ENCODE peak calls at places on chromosomes 12 and 14, in seven cellular contexts. A is stimulated activated CD8-positive, alpha-beta memory T cell treated with anti-CD3 and anti-CD28 coated beads, Interleukin-2, amount 100 ng/mL, for 1 hour; V is iris pigment epithelial cell; T is neural progenitor cell; R is brain microvascular endothelial cell; W is activated T-cell treated with anti-CD3 and anti-CD28 coated beads for 1 hour; U is OCI-LY7. P is an unnamed sample.

GRCh38 chr14:60508707-60509437 is at the start of gene SIX6:
- DNase-seq in V (peak), R (peak), A (no peak), T (peak), W (no peak), U (no peak), P (no peak)

GRCh38 chr12:7628401-7628961 is 37.2 kb downstream of the APOBEC1 start:
- DNase-seq in R (no peak), W (no peak), V (no peak), U (no peak), A (no peak), T (peak), P (no peak)

GRCh38 chr14:76918751-76919421 is 92.7 kb downstream of the LRRC74A start:
- DNase-seq in U (no peak), R (peak), A (no peak), T (peak), W (no peak), V (peak), P (no peak)

GRCh38 chr14:91924871-91925726 is 22.4 kb downstream of the FBLN5 start:
- DNase-seq in V (peak), U (no peak), T (no peak), R (no peak), A (no peak), W (no peak), P (no peak)

GRCh38 chr14:50697659-50698290 is 29.7 kb upstream of the SAV1 start:
- DNase-seq in V (no peak), T (no peak), W (no peak), R (no peak), A (no peak), U (no peak), P (no peak)

GRCh38 chr12:6914246-6914947 is at the start of gene ENO2:
- DNase-seq in W (peak), R (peak), A (peak), T (peak), V (peak), U (peak), P (peak)

GRCh38 chr14:100072783-100073346 is 7.6 kb downstream of the EVL start:
- DNase-seq in R (no peak), A (peak), U (peak), V (no peak), T (no peak), W (peak), P (peak)

GRCh38 chr12:84891106-84891838 is 21.3 kb downstream of the SLC6A15 start:
- DNase-seq in W (no peak), R (peak), T (no peak), U (no peak), A (no peak), V (peak), P (no peak)

GRCh38 chr12:14618990-14619389 is 51.3 kb upstream of the PLBD1 start:
- DNase-seq in V (peak), R (peak), A (no peak), T (peak), U (peak), W (no peak), P (no peak)

GRCh38 chr12:112179936-112180335 is 54.6 kb downstream of the TRAFD1 start:
- DNase-seq in V (no peak), A (no peak), U (no peak), T (no peak), R (no peak), W (no peak), P (no peak)

GRCh38 chr14:23953464-23954278 is at the start of gene DHRS4:
- DNase-seq in U (peak), W (peak), A (peak), V (peak), T (peak), R (peak), P (peak)

GRCh38 chr12:19852100-19852855 is 413.0 kb downstream of the AEBP2 start:
- DNase-seq in T (no peak), R (no peak), A (no peak), V (no peak), U (no peak), W (no peak), P (no peak)

GRCh38 chr14:99324291-99324690 is 52.3 kb upstream of the BCL11B start:
- DNase-seq in T (no peak), A (no peak), U (no peak), R (no peak), W (no peak), V (no peak), P (no peak)

GRCh38 chr12:19757317-19757877 is 318.1 kb downstream of the AEBP2 start:
- DNase-seq in R (no peak), W (no peak), A (no peak), T (peak), V (peak), U (peak), P (no peak)

GRCh38 chr14:21673718-21674117 is at the start of gene OR4E1:
- DNase-seq in V (no peak), R (no peak), U (no peak), W (no peak), T (no peak), A (no peak), P (no peak)

GRCh38 chr14:61322799-61323290 is 1.5 kb downstream of the PRKCH start:
- DNase-seq in R (no peak), V (peak), U (no peak), W (no peak), T (no peak), A (no peak), P (no peak)

GRCh38 chr14:22088614-22089359 is 415.2 kb upstream of the OR4E1 start:
- DNase-seq in R (peak), U (no peak), W (no peak), V (peak), T (no peak), A (no peak), P (no peak)

GRCh38 chr14:29454026-29454693 is 473.5 kb downstream of the PRKD1 start:
- DNase-seq in A (no peak), V (no peak), W (no peak), R (no peak), T (peak), U (no peak), P (no peak)

GRCh38 chr12:124979568-124979967 is 9.4 kb downstream of the DHX37 start:
- DNase-seq in A (no peak), R (no peak), U (no peak), V (no peak), W (no peak), T (peak), P (no peak)